ENCODE peak calls at places on chromosomes 2 and 18, in eight cellular contexts. One of them, this sample, is unnamed.
A peak's percentile ranks its signal among the peaks of the same experiment; 100 is the strongest.

GRCh38 chr18:43757273-43757672 is 480.0 kb upstream of the SYT4 start:
- DNase-seq in testis: no peak
- DNase-seq in smooth muscle cell of the brain vasculature: no peak
- DNase-seq in effector memory CD4-positive, alpha-beta T cell: no peak
- DNase-seq in NCI-H524: no peak
- DNase-seq in NCI-H1436: no peak
- DNase-seq in SK-N-SH: no peak
- DNase-seq in tibial nerve: peak; percentile 9
- DNase-seq in this sample: no peak

GRCh38 chr2:122033796-122034195 is 278.3 kb downstream of the TSN start:
- DNase-seq in testis: no peak
- DNase-seq in smooth muscle cell of the brain vasculature: no peak
- DNase-seq in effector memory CD4-positive, alpha-beta T cell: no peak
- DNase-seq in NCI-H524: no peak
- DNase-seq in NCI-H1436: no peak
- DNase-seq in SK-N-SH: no peak
- DNase-seq in tibial nerve: no peak
- DNase-seq in this sample: no peak

GRCh38 chr18:36185901-36186460 is 1.3 kb upstream of the MOCOS start:
- DNase-seq in testis: no peak
- DNase-seq in smooth muscle cell of the brain vasculature: no peak
- DNase-seq in effector memory CD4-positive, alpha-beta T cell: no peak
- DNase-seq in NCI-H524: no peak
- DNase-seq in NCI-H1436: no peak
- DNase-seq in SK-N-SH: no peak
- DNase-seq in tibial nerve: no peak
- DNase-seq in this sample: no peak

GRCh38 chr18:43596106-43596712 is 318.9 kb upstream of the SYT4 start:
- DNase-seq in testis: no peak
- DNase-seq in smooth muscle cell of the brain vasculature: no peak
- DNase-seq in effector memory CD4-positive, alpha-beta T cell: no peak
- DNase-seq in NCI-H524: peak; percentile 66
- DNase-seq in NCI-H1436: peak; percentile 47
- DNase-seq in SK-N-SH: peak; percentile 61
- DNase-seq in tibial nerve: no peak
- DNase-seq in this sample: no peak

GRCh38 chr2:79713131-79713785 is 200.4 kb downstream of the CTNNA2 start:
- DNase-seq in testis: no peak
- DNase-seq in smooth muscle cell of the brain vasculature: no peak
- DNase-seq in effector memory CD4-positive, alpha-beta T cell: no peak
- DNase-seq in NCI-H524: no peak
- DNase-seq in NCI-H1436: no peak
- DNase-seq in SK-N-SH: no peak
- DNase-seq in tibial nerve: no peak
- DNase-seq in this sample: no peak

GRCh38 chr2:120559401-120559800 is 176.3 kb upstream of the GLI2 start:
- DNase-seq in testis: no peak
- DNase-seq in smooth muscle cell of the brain vasculature: peak; percentile 89
- DNase-seq in effector memory CD4-positive, alpha-beta T cell: no peak
- DNase-seq in NCI-H524: no peak
- DNase-seq in NCI-H1436: no peak
- DNase-seq in SK-N-SH: no peak
- DNase-seq in tibial nerve: no peak
- DNase-seq in this sample: no peak

GRCh38 chr2:200787351-200788128 is 24.2 kb upstream of the BZW1 start:
- DNase-seq in testis: no peak
- DNase-seq in smooth muscle cell of the brain vasculature: no peak
- DNase-seq in effector memory CD4-positive, alpha-beta T cell: no peak
- DNase-seq in NCI-H524: peak; percentile 40
- DNase-seq in NCI-H1436: no peak
- DNase-seq in SK-N-SH: no peak
- DNase-seq in tibial nerve: no peak
- DNase-seq in this sample: no peak

GRCh38 chr18:14976736-14977430 is 228.9 kb downstream of the ANKRD30B start:
- DNase-seq in testis: no peak
- DNase-seq in smooth muscle cell of the brain vasculature: no peak
- DNase-seq in effector memory CD4-positive, alpha-beta T cell: no peak
- DNase-seq in NCI-H524: no peak
- DNase-seq in NCI-H1436: no peak
- DNase-seq in SK-N-SH: no peak
- DNase-seq in tibial nerve: no peak
- DNase-seq in this sample: no peak

GRCh38 chr2:107585851-107586250 is 240.8 kb upstream of the RGPD4 start:
- DNase-seq in testis: no peak
- DNase-seq in smooth muscle cell of the brain vasculature: no peak
- DNase-seq in effector memory CD4-positive, alpha-beta T cell: no peak
- DNase-seq in NCI-H524: no peak
- DNase-seq in NCI-H1436: no peak
- DNase-seq in SK-N-SH: no peak
- DNase-seq in tibial nerve: no peak
- DNase-seq in this sample: no peak

GRCh38 chr2:109647636-109648035 is 33.5 kb downstream of the SOWAHC start:
- DNase-seq in testis: no peak
- DNase-seq in smooth muscle cell of the brain vasculature: no peak
- DNase-seq in effector memory CD4-positive, alpha-beta T cell: no peak
- DNase-seq in NCI-H524: no peak
- DNase-seq in NCI-H1436: no peak
- DNase-seq in SK-N-SH: no peak
- DNase-seq in tibial nerve: no peak
- DNase-seq in this sample: no peak

GRCh38 chr2:235324324-235324723 is 169.5 kb upstream of the AGAP1 start:
- DNase-seq in testis: no peak
- DNase-seq in smooth muscle cell of the brain vasculature: no peak
- DNase-seq in effector memory CD4-positive, alpha-beta T cell: no peak
- DNase-seq in NCI-H524: no peak
- DNase-seq in NCI-H1436: no peak
- DNase-seq in SK-N-SH: no peak
- DNase-seq in tibial nerve: no peak
- DNase-seq in this sample: no peak

GRCh38 chr2:221674446-221674845 is 102.3 kb upstream of the EPHA4 start:
- DNase-seq in testis: no peak
- DNase-seq in smooth muscle cell of the brain vasculature: no peak
- DNase-seq in effector memory CD4-positive, alpha-beta T cell: no peak
- DNase-seq in NCI-H524: no peak
- DNase-seq in NCI-H1436: no peak
- DNase-seq in SK-N-SH: no peak
- DNase-seq in tibial nerve: no peak
- DNase-seq in this sample: no peak

GRCh38 chr2:63121055-63121834 is 70.6 kb downstream of the OTX1 start:
- DNase-seq in testis: no peak
- DNase-seq in smooth muscle cell of the brain vasculature: no peak
- DNase-seq in effector memory CD4-positive, alpha-beta T cell: no peak
- DNase-seq in NCI-H524: no peak
- DNase-seq in NCI-H1436: no peak
- DNase-seq in SK-N-SH: no peak
- DNase-seq in tibial nerve: no peak
- DNase-seq in this sample: no peak

GRCh38 chr2:218003265-218003950 is 613 bp upstream of the TNS1 start:
- DNase-seq in testis: peak; percentile 43
- DNase-seq in smooth muscle cell of the brain vasculature: no peak
- DNase-seq in effector memory CD4-positive, alpha-beta T cell: no peak
- DNase-seq in NCI-H524: no peak
- DNase-seq in NCI-H1436: no peak
- DNase-seq in SK-N-SH: peak; percentile 88
- DNase-seq in tibial nerve: peak; percentile 56
- DNase-seq in this sample: peak; percentile 78

GRCh38 chr18:59873616-59874015 is 26.2 kb upstream of the PMAIP1 start:
- DNase-seq in testis: no peak
- DNase-seq in smooth muscle cell of the brain vasculature: no peak
- DNase-seq in effector memory CD4-positive, alpha-beta T cell: no peak
- DNase-seq in NCI-H524: no peak
- DNase-seq in NCI-H1436: no peak
- DNase-seq in SK-N-SH: no peak
- DNase-seq in tibial nerve: no peak
- DNase-seq in this sample: no peak

GRCh38 chr18:75496151-75496550 is 68.6 kb upstream of the SMIM21 start:
- DNase-seq in testis: no peak
- DNase-seq in smooth muscle cell of the brain vasculature: no peak
- DNase-seq in effector memory CD4-positive, alpha-beta T cell: no peak
- DNase-seq in NCI-H524: no peak
- DNase-seq in NCI-H1436: no peak
- DNase-seq in SK-N-SH: no peak
- DNase-seq in tibial nerve: no peak
- DNase-seq in this sample: no peak

GRCh38 chr2:25158096-25158852 is 10.1 kb downstream of the POMC start:
- DNase-seq in testis: no peak
- DNase-seq in smooth muscle cell of the brain vasculature: no peak
- DNase-seq in effector memory CD4-positive, alpha-beta T cell: no peak
- DNase-seq in NCI-H524: no peak
- DNase-seq in NCI-H1436: no peak
- DNase-seq in SK-N-SH: no peak
- DNase-seq in tibial nerve: no peak
- DNase-seq in this sample: no peak

GRCh38 chr2:16635796-16636699 is 29.6 kb downstream of the CYRIA start:
- DNase-seq in testis: no peak
- DNase-seq in smooth muscle cell of the brain vasculature: no peak
- DNase-seq in effector memory CD4-positive, alpha-beta T cell: no peak
- DNase-seq in NCI-H524: no peak
- DNase-seq in NCI-H1436: no peak
- DNase-seq in SK-N-SH: peak; percentile 66
- DNase-seq in tibial nerve: no peak
- DNase-seq in this sample: no peak

GRCh38 chr2:218839430-218839829 is 7.8 kb upstream of the PRKAG3 start:
- DNase-seq in testis: no peak
- DNase-seq in smooth muscle cell of the brain vasculature: no peak
- DNase-seq in effector memory CD4-positive, alpha-beta T cell: no peak
- DNase-seq in NCI-H524: no peak
- DNase-seq in NCI-H1436: no peak
- DNase-seq in SK-N-SH: no peak
- DNase-seq in tibial nerve: no peak
- DNase-seq in this sample: no peak

GRCh38 chr18:11512096-11513030 is 97.0 kb upstream of the SLC35G4 start:
- DNase-seq in testis: peak; percentile 69
- DNase-seq in smooth muscle cell of the brain vasculature: no peak
- DNase-seq in effector memory CD4-positive, alpha-beta T cell: no peak
- DNase-seq in NCI-H524: peak; percentile 66
- DNase-seq in NCI-H1436: no peak
- DNase-seq in SK-N-SH: no peak
- DNase-seq in tibial nerve: no peak
- DNase-seq in this sample: no peak

GRCh38 chr18:12515550-12515949 is 107.8 kb downstream of the PRELID3A start:
- DNase-seq in testis: no peak
- DNase-seq in smooth muscle cell of the brain vasculature: no peak
- DNase-seq in effector memory CD4-positive, alpha-beta T cell: no peak
- DNase-seq in NCI-H524: no peak
- DNase-seq in NCI-H1436: no peak
- DNase-seq in SK-N-SH: no peak
- DNase-seq in tibial nerve: no peak
- DNase-seq in this sample: no peak

GRCh38 chr2:141015339-141016047 is 1115.3 kb downstream of the LRP1B start:
- DNase-seq in testis: no peak
- DNase-seq in smooth muscle cell of the brain vasculature: peak; percentile 76
- DNase-seq in effector memory CD4-positive, alpha-beta T cell: no peak
- DNase-seq in NCI-H524: peak; percentile 3
- DNase-seq in NCI-H1436: no peak
- DNase-seq in SK-N-SH: no peak
- DNase-seq in tibial nerve: no peak
- DNase-seq in this sample: peak; percentile 51

GRCh38 chr2:136242687-136243277 is 124.8 kb upstream of the CXCR4 start:
- DNase-seq in testis: no peak
- DNase-seq in smooth muscle cell of the brain vasculature: no peak
- DNase-seq in effector memory CD4-positive, alpha-beta T cell: peak; percentile 32
- DNase-seq in NCI-H524: no peak
- DNase-seq in NCI-H1436: no peak
- DNase-seq in SK-N-SH: no peak
- DNase-seq in tibial nerve: no peak
- DNase-seq in this sample: no peak

GRCh38 chr2:176147790-176148496 is 3.4 kb upstream of the HOXD4 start:
- DNase-seq in testis: peak; percentile 27
- DNase-seq in smooth muscle cell of the brain vasculature: no peak
- DNase-seq in effector memory CD4-positive, alpha-beta T cell: no peak
- DNase-seq in NCI-H524: no peak
- DNase-seq in NCI-H1436: no peak
- DNase-seq in SK-N-SH: no peak
- DNase-seq in tibial nerve: no peak
- DNase-seq in this sample: no peak

This sample was measured in Right ventricle myocardium inferior.